ENCODE peak calls at places on chromosome 16, in six cellular contexts. N, T, K, S, Z and V are unnamed samples.

GRCh38 chr16:64409762-64410161 is 712.1 kb downstream of the CDH11 start:
- DNase-seq in N (no peak), T (no peak), K (no peak), S (no peak), Z (no peak), V (no peak)

GRCh38 chr16:15031596-15031995 is 24.3 kb downstream of the NTAN1 start:
- DNase-seq in N (no peak), T (no peak), K (no peak), S (no peak), Z (no peak), V (no peak)

GRCh38 chr16:30896203-30896889 is at the start of gene CTF1:
- DNase-seq in N (peak; percentile 81), T (peak; percentile 89), K (peak; percentile 85), S (peak; percentile 65), Z (peak; percentile 91), V (no peak)

GRCh38 chr16:83574388-83574787 is 233.4 kb upstream of the HSBP1 start:
- DNase-seq in N (no peak), T (peak; percentile 96), K (no peak), S (peak; percentile 13), Z (no peak), V (no peak)

GRCh38 chr16:83940630-83941378 is 12.2 kb upstream of the OSGIN1 start:
- DNase-seq in N (no peak), T (no peak), K (peak; percentile 58), S (no peak), Z (no peak), V (no peak)

GRCh38 chr16:85611455-85612190 is 1.5 kb upstream of the GSE1 start:
- DNase-seq in N (peak; percentile 89), T (peak; percentile 74), K (peak; percentile 93), S (peak; percentile 54), Z (peak; percentile 95), V (peak; percentile 54)

GRCh38 chr16:34078697-34079096 is 619.3 kb downstream of the TP53TG3F start:
- DNase-seq in N (no peak), T (peak; percentile 65), K (no peak), S (no peak), Z (no peak), V (no peak)

GRCh38 chr16:48366165-48367093 is 18.8 kb downstream of the SIAH1 start:
- DNase-seq in N (no peak), T (peak; percentile 90), K (no peak), S (peak; percentile 80), Z (peak; percentile 73), V (peak; percentile 15)

GRCh38 chr16:89560413-89561194 is at the start of gene RPL13:
- DNase-seq in N (peak; percentile 98), T (peak; percentile 94), K (peak; percentile 97), S (peak; percentile 93), Z (peak; percentile 97), V (peak; percentile 89)

GRCh38 chr16:31250782-31251384 is 8.9 kb upstream of the ITGAM start:
- DNase-seq in N (no peak), T (no peak), K (no peak), S (no peak), Z (no peak), V (no peak)

GRCh38 chr16:70685938-70686375 is at the start of gene MTSS2:
- DNase-seq in N (peak; percentile 86), T (peak; percentile 85), K (peak; percentile 90), S (peak; percentile 35), Z (peak; percentile 95), V (peak; percentile 10)

DNA sequence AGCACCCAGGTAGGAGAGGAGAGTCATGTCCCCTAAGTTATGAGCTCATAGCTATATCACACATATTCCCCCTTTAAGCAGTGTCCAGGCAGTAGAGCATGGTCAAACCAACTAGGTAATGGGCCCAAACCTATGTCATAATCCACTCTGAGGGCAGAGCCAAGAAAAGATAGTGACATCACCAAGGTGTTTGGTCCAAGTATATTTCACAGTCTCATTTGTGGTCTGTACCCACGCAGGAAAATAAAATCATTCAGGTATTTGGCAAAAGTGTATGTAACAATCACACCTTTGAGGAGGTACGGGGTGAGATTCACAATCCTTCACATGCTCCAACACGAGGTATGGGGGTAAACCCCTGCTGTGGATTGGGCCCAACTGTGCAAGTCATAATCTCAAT is 2112.8 kb downstream of the TP53TG3F start:
- DNase-seq in N (no peak), T (no peak), K (no peak), S (no peak), Z (no peak), V (no peak)
- H3K9me3 ChIP-seq in N (no peaks in the 10 kb centered on the region), T (peaks cover 34% of the 10 kb centered on the region), K (no peaks in the 10 kb centered on the region), S (no peaks in the 10 kb centered on the region), Z (no peaks in the 10 kb centered on the region), V (no peaks in the 10 kb centered on the region)

DNA sequence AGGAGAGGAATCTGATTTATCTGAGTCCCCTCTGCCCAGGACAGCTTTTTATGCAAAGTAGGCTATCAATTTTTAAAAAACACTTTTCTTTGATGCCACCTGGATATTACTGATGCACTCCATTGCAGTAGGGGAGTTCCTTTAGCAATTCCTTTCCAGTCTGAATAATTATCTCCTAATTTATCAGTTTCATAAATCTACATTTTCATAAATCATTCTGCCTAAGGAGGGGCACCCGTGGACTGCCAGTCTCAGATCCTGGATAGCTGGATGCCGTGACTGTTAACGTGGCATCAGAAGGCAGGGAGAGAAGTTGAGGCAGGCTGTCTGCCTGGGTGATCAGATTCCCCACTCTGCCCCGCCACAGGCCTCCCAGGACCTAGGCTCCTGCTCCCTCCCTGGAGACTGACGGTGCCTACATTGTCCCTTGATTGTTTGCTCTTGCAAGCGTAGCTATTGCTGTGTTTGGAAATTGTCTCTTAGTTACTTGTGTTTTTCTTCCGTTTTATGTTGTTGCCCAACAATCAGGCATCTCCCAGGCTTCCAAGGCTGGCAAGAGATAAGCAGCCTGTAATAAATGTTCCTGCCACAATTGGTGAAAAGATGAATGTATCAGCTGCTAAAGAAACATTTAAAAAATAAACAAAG is 75.2 kb downstream of the KATNIP start:
- DNase-seq in N (no peak), T (peak; percentile 26), K (no peak), S (no peak), Z (no peak), V (no peak)
- H3K4me3 ChIP-seq in N (no peak overlapping the region), T (no peak overlapping the region), K (no peak overlapping the region), S (no peak overlapping the region), Z (no peak overlapping the region), V (no peak overlapping the region)

GRCh38 chr16:12245088-12245922 is 268.8 kb downstream of the SNX29 start:
- DNase-seq in N (no peak), T (no peak), K (no peak), S (no peak), Z (no peak), V (no peak)

GRCh38 chr16:12252616-12253015 is 276.1 kb downstream of the SNX29 start:
- DNase-seq in N (no peak), T (no peak), K (no peak), S (no peak), Z (no peak), V (no peak)

GRCh38 chr16:12245923-12246290 is 269.4 kb downstream of the SNX29 start:
- DNase-seq in N (no peak), T (no peak), K (no peak), S (no peak), Z (no peak), V (no peak)

GRCh38 chr16:12250578-12250977 is 274.0 kb downstream of the SNX29 start:
- DNase-seq in N (no peak), T (no peak), K (no peak), S (no peak), Z (no peak), V (no peak)

DNA sequence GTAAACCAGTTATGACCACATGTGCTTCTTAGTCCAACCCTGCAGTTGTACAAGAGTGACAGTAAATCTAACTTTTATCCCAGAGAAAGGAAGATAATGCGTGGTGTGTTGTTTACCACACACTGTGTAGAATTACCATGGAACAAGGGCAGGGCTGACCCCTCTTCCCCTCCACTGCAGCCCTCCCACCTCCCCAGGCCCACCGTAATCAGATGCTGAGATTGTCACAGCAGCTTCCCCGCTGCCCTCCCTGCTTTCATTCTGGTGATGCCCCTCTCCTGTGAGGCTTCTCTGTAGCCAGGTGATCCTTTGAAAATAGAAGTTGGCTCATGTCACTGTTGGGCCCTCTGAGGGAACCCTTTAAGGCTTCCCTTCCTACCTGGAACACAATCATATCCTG is 271.3 kb downstream of the SNX29 start:
- DNase-seq in N (no peak), T (no peak), K (no peak), S (no peak), Z (no peak), V (no peak)
- H3K4me1 ChIP-seq in N (no peaks in the 10 kb centered on the region), T (no peaks in the 10 kb centered on the region), K (no peaks in the 10 kb centered on the region), S (no peaks in the 10 kb centered on the region), Z (no peaks in the 10 kb centered on the region), V (no peaks in the 10 kb centered on the region)

GRCh38 chr16:35516971-35517370 is 2057.6 kb downstream of the TP53TG3F start:
- DNase-seq in N (no peak), T (no peak), K (no peak), S (no peak), Z (no peak), V (no peak)
- H3K9me3 ChIP-seq in N (peaks cover 4% of the 10 kb centered on the region), T (peaks cover 6% of the 10 kb centered on the region), K (no peaks in the 10 kb centered on the region), S (peaks cover 4% of the 10 kb centered on the region), Z (no peaks in the 10 kb centered on the region), V (peaks cover 4% of the 10 kb centered on the region)

GRCh38 chr16:29745126-29745852 is 501 bp downstream of the C16orf54 start:
- DNase-seq in N (peak; percentile 56), T (no peak), K (peak; percentile 82), S (no peak), Z (no peak), V (peak; percentile 66)
- H3K4me3 ChIP-seq in N (peak overlapping the region; percentile 62), T (no peak overlapping the region), K (peak overlapping the region; percentile 17), S (no peak overlapping the region), Z (peak overlapping the region; percentile 22), V (peak overlapping the region; percentile 93)